ENCODE peak calls at places on chromosomes 16 and 17, in ten cellular contexts. L, S, F, T, G, J, D, K, O and W are unnamed samples.

GRCh38 chr17:78257810-78258322 is 26.4 kb downstream of the TMEM235 start:
- DNase-seq in L (no peak), S (peak; percentile 82), J (no peak), G (peak; percentile 90), O (no peak), K (no peak), F (no peak), D (peak; percentile 71), T (no peak), W (no peak)

GRCh38 chr17:80957461-80957941 is 34.1 kb upstream of the CHMP6 start:
- DNase-seq in J (no peak), L (no peak), F (no peak), O (no peak), G (no peak), K (no peak), T (no peak), S (no peak), D (peak; percentile 54), W (no peak)

GRCh38 chr16:80682435-80683070 is 121.8 kb downstream of the CDYL2 start:
- DNase-seq in L (no peak), G (peak; percentile 59), S (no peak), O (no peak), K (no peak), D (no peak), T (no peak), J (peak; percentile 18), F (peak; percentile 3), W (no peak)

GRCh38 chr17:7336240-7337175 is at the start of gene ACAP1:
- DNase-seq in S (peak; percentile 88), L (no peak), O (no peak), J (no peak), F (no peak), G (no peak), T (no peak), D (peak; percentile 94), K (peak; percentile 67), W (no peak)

GRCh38 chr17:80899402-80900268 is 92.0 kb upstream of the CHMP6 start:
- DNase-seq in O (no peak), F (peak; percentile 30), T (no peak), L (peak; percentile 43), S (peak; percentile 76), J (no peak), D (peak; percentile 92), K (no peak), G (peak; percentile 25), W (no peak)

GRCh38 chr17:60451071-60451470 is 28.8 kb downstream of the CHCT1 start:
- DNase-seq in S (no peak), J (no peak), O (no peak), T (no peak), G (no peak), K (no peak), L (no peak), D (no peak), F (no peak), W (no peak)

GRCh38 chr17:50471009-50471905 is 2.6 kb upstream of the CHAD start:
- DNase-seq in J (no peak), D (no peak), K (no peak), L (no peak), G (no peak), O (no peak), T (no peak), S (no peak), F (no peak), W (no peak)

GRCh38 chr17:6526362-6527152 is 29.8 kb downstream of the PITPNM3 start:
- DNase-seq in O (no peak), L (no peak), T (no peak), F (peak; percentile 19), K (no peak), J (no peak), S (peak; percentile 5), G (peak; percentile 20), D (no peak), W (peak; percentile 47)

GRCh38 chr17:67246648-67247415 is 1.8 kb upstream of the HELZ start:
- DNase-seq in D (peak; percentile 81), L (no peak), O (no peak), T (peak; percentile 78), K (no peak), J (no peak), G (peak; percentile 77), F (no peak), S (peak; percentile 90), W (no peak)

GRCh38 chr17:58315750-58316149 is 12.8 kb downstream of the TSPOAP1 start:
- DNase-seq in O (no peak), S (no peak), K (no peak), F (no peak), G (no peak), J (no peak), D (no peak), T (no peak), L (no peak), W (no peak)

GRCh38 chr16:54126907-54127306 is 159.7 kb downstream of the IRX3 start:
- DNase-seq in L (no peak), F (no peak), O (no peak), D (no peak), G (no peak), K (no peak), J (no peak), S (no peak), T (no peak), W (no peak)

GRCh38 chr17:32310927-32311568 is 30.9 kb downstream of the C17orf75 start:
- DNase-seq in G (peak; percentile 9), O (no peak), T (no peak), J (no peak), F (peak; percentile 22), L (no peak), S (no peak), K (no peak), D (no peak), W (peak; percentile 17)

GRCh38 chr16:72947379-72948237 is 100.3 kb downstream of the ZFHX3 start:
- DNase-seq in G (no peak), K (no peak), O (no peak), J (no peak), F (no peak), L (no peak), T (no peak), S (no peak), D (no peak), W (no peak)

GRCh38 chr17:8175795-8176196 is 384 bp downstream of the TMEM107 start:
- DNase-seq in K (no peak), O (no peak), F (no peak), T (no peak), L (no peak), G (no peak), J (no peak), D (no peak), S (peak; percentile 43), W (no peak)

GRCh38 chr17:46876353-46876887 is 25.0 kb downstream of the WNT9B start:
- DNase-seq in O (no peak), L (no peak), F (no peak), G (no peak), J (no peak), S (peak; percentile 48), K (no peak), D (no peak), T (no peak), W (no peak)

GRCh38 chr17:81601525-81602120 is 35.3 kb downstream of the NPLOC4 start:
- DNase-seq in D (peak; percentile 68), F (peak; percentile 68), T (peak; percentile 56), O (no peak), K (no peak), J (no peak), G (peak; percentile 73), L (peak; percentile 22), S (peak; percentile 79), W (peak; percentile 75)

GRCh38 chr16:46583036-46583435 is 38.1 kb downstream of the SHCBP1 start:
- DNase-seq in F (no peak), K (no peak), S (no peak), J (no peak), T (no peak), L (no peak), G (no peak), D (no peak), O (no peak), W (no peak)

GRCh38 chr16:55390838-55391237 is 66.8 kb downstream of the IRX6 start:
- DNase-seq in G (no peak), T (no peak), S (no peak), D (no peak), K (no peak), O (no peak), L (no peak), F (no peak), J (no peak), W (no peak)

GRCh38 chr16:49952386-49952785 is 72.6 kb upstream of the CNEP1R1 start:
- DNase-seq in T (peak; percentile 14), L (no peak), J (no peak), K (no peak), O (no peak), F (peak; percentile 50), D (no peak), G (peak; percentile 77), S (no peak), W (peak; percentile 26)

GRCh38 chr17:74336307-74336706 is 10.3 kb downstream of the KIF19 start:
- DNase-seq in O (no peak), J (no peak), D (no peak), T (no peak), G (no peak), K (no peak), L (no peak), S (no peak), F (no peak), W (no peak)

GRCh38 chr16:68370921-68371651 is 60.3 kb downstream of the PRMT7 start:
- DNase-seq in F (no peak), O (no peak), K (no peak), L (no peak), G (no peak), D (peak; percentile 72), J (no peak), T (no peak), S (no peak), W (no peak)

GRCh38 chr17:38350035-38350434 is 1.6 kb upstream of the SOCS7 start:
- DNase-seq in J (no peak), D (peak; percentile 28), F (no peak), O (no peak), S (no peak), T (no peak), G (no peak), L (no peak), K (no peak), W (no peak)

GRCh38 chr16:88634141-88634993 is 4.0 kb upstream of the IL17C start:
- DNase-seq in O (no peak), T (peak; percentile 26), S (peak; percentile 62), F (no peak), K (peak; percentile 71), J (no peak), G (peak; percentile 71), L (no peak), D (peak; percentile 85), W (no peak)

GRCh38 chr16:21994856-21995465 is 6.0 kb downstream of the PDZD9 start:
- DNase-seq in G (no peak), J (no peak), S (no peak), F (no peak), O (no peak), K (no peak), T (no peak), D (no peak), L (no peak), W (no peak)

GRCh38 chr17:66462010-66462409 is 159.6 kb downstream of the PRKCA start:
- DNase-seq in F (no peak), S (no peak), O (no peak), T (no peak), D (no peak), K (no peak), G (no peak), J (no peak), L (no peak), W (no peak)

GRCh38 chr17:76868176-76868668 is at the start of gene MGAT5B:
- DNase-seq in F (peak; percentile 49), L (peak; percentile 77), D (peak; percentile 91), K (peak; percentile 88), T (peak; percentile 28), J (no peak), S (peak; percentile 84), O (peak; percentile 11), G (peak; percentile 81), W (peak; percentile 68)

GRCh38 chr17:38746893-38747384 is 1.2 kb downstream of the PCGF2 start:
- DNase-seq in T (no peak), F (no peak), D (no peak), J (no peak), O (no peak), G (no peak), L (no peak), S (no peak), K (no peak), W (no peak)